ENCODE peak calls at places on chromosomes 16 and 17, in four cellular contexts. One of them, this sample, is unnamed.

GRCh38 chr16:83953796-83954576 is 946 bp downstream of the OSGIN1 start:
- DNase-seq in K562: peak; percentile 69
- DNase-seq in HCT116: peak; percentile 72
- DNase-seq in Panc1: peak; percentile 42
- DNase-seq in this sample: no peak

GRCh38 chr17:38970804-38971203 is 3.6 kb upstream of the FBXO47 start:
- DNase-seq in K562: no peak
- DNase-seq in HCT116: no peak
- DNase-seq in Panc1: no peak
- DNase-seq in this sample: no peak

GRCh38 chr16:67548265-67549126 is 13.8 kb upstream of the CTCF start:
- DNase-seq in K562: no peak
- DNase-seq in HCT116: no peak
- DNase-seq in Panc1: no peak
- DNase-seq in this sample: no peak

GRCh38 chr17:9646556-9646905 is 1.2 kb downstream of the USP43 start:
- DNase-seq in K562: no peak
- DNase-seq in HCT116: no peak
- DNase-seq in Panc1: no peak
- DNase-seq in this sample: no peak

GRCh38 chr17:38450699-38451029 is 22.4 kb downstream of the ARHGAP23 start:
- DNase-seq in K562: no peak
- DNase-seq in HCT116: no peak
- DNase-seq in Panc1: no peak
- DNase-seq in this sample: no peak

GRCh38 chr17:57357830-57358426 is 101.6 kb downstream of the MSI2 start:
- DNase-seq in K562: no peak
- DNase-seq in HCT116: no peak
- DNase-seq in Panc1: no peak
- DNase-seq in this sample: no peak

GRCh38 chr17:28097901-28098300 is 55.4 kb downstream of the NLK start:
- DNase-seq in K562: no peak
- DNase-seq in HCT116: no peak
- DNase-seq in Panc1: no peak
- DNase-seq in this sample: no peak

GRCh38 chr17:67422887-67423286 is 45.8 kb downstream of the PITPNC1 start:
- DNase-seq in K562: no peak
- DNase-seq in HCT116: peak; percentile 52
- DNase-seq in Panc1: no peak
- DNase-seq in this sample: no peak

GRCh38 chr17:70552230-70552981 is 383.1 kb downstream of the KCNJ2 start:
- DNase-seq in K562: peak; percentile 8
- DNase-seq in HCT116: peak; percentile 29
- DNase-seq in Panc1: peak; percentile 15
- DNase-seq in this sample: peak; percentile 72

GRCh38 chr17:81909966-81910839 is 996 bp downstream of the PCYT2 start:
- DNase-seq in K562: no peak
- DNase-seq in HCT116: no peak
- DNase-seq in Panc1: no peak
- DNase-seq in this sample: peak; percentile 66

GRCh38 chr17:47829870-47830269 is 1.5 kb downstream of the MRPL10 start:
- DNase-seq in K562: no peak
- DNase-seq in HCT116: no peak
- DNase-seq in Panc1: no peak
- DNase-seq in this sample: no peak

GRCh38 chr17:43437756-43438155 is 39.0 kb downstream of the ARL4D start:
- DNase-seq in K562: no peak
- DNase-seq in HCT116: no peak
- DNase-seq in Panc1: no peak
- DNase-seq in this sample: no peak

GRCh38 chr16:72255785-72256184 is 83.8 kb upstream of the PMFBP1 start:
- DNase-seq in K562: no peak
- DNase-seq in HCT116: no peak
- DNase-seq in Panc1: no peak
- DNase-seq in this sample: no peak

GRCh38 chr17:12973496-12974318 is 44.1 kb downstream of the ELAC2 start:
- DNase-seq in K562: no peak
- DNase-seq in HCT116: no peak
- DNase-seq in Panc1: no peak
- DNase-seq in this sample: no peak

GRCh38 chr17:49224198-49224996 is 6.2 kb downstream of the PHOSPHO1 start:
- DNase-seq in K562: no peak
- DNase-seq in HCT116: no peak
- DNase-seq in Panc1: no peak
- DNase-seq in this sample: peak; percentile 50

GRCh38 chr17:74295625-74296547 is 21.9 kb downstream of the DNAI2 start:
- DNase-seq in K562: peak; percentile 63
- DNase-seq in HCT116: no peak
- DNase-seq in Panc1: no peak
- DNase-seq in this sample: no peak

GRCh38 chr16:60788631-60789030 is 1247.6 kb downstream of the CDH8 start:
- DNase-seq in K562: no peak
- DNase-seq in HCT116: no peak
- DNase-seq in Panc1: no peak
- DNase-seq in this sample: no peak

GRCh38 chr17:40452074-40452787 is 9.0 kb downstream of the IGFBP4 start:
- DNase-seq in K562: no peak
- DNase-seq in HCT116: no peak
- DNase-seq in Panc1: no peak
- DNase-seq in this sample: no peak

GRCh38 chr17:77476920-77477805 is 336.4 kb downstream of the SEC14L1 start:
- DNase-seq in K562: no peak
- DNase-seq in HCT116: no peak
- DNase-seq in Panc1: no peak
- DNase-seq in this sample: peak; percentile 91

GRCh38 chr17:7634384-7634783 is 4.4 kb downstream of the SHBG start:
- DNase-seq in K562: peak; percentile 70
- DNase-seq in HCT116: no peak
- DNase-seq in Panc1: no peak
- DNase-seq in this sample: peak; percentile 89

GRCh38 chr16:88705746-88706287 is 391 bp downstream of the RNF166 start:
- DNase-seq in K562: no peak
- DNase-seq in HCT116: no peak
- DNase-seq in Panc1: no peak
- DNase-seq in this sample: no peak

GRCh38 chr17:43169561-43170139 is 1.4 kb upstream of the NBR1 start:
- DNase-seq in K562: peak; percentile 59
- DNase-seq in HCT116: no peak
- DNase-seq in Panc1: no peak
- DNase-seq in this sample: peak; percentile 49

GRCh38 chr17:55709440-55709839 is 13.2 kb downstream of the TMEM100 start:
- DNase-seq in K562: no peak
- DNase-seq in HCT116: no peak
- DNase-seq in Panc1: no peak
- DNase-seq in this sample: no peak

GRCh38 chr17:57672205-57672632 is 72.9 kb downstream of the CCDC182 start:
- DNase-seq in K562: no peak
- DNase-seq in HCT116: no peak
- DNase-seq in Panc1: no peak
- DNase-seq in this sample: peak; percentile 58

GRCh38 chr17:50922107-50922506 is 56.0 kb upstream of the TOB1 start:
- DNase-seq in K562: no peak
- DNase-seq in HCT116: no peak
- DNase-seq in Panc1: no peak
- DNase-seq in this sample: no peak

GRCh38 chr17:43723697-43724359 is 34.8 kb downstream of the SOST start:
- DNase-seq in K562: no peak
- DNase-seq in HCT116: peak; percentile 27
- DNase-seq in Panc1: no peak
- DNase-seq in this sample: no peak

GRCh38 chr16:51407921-51408320 is 256.9 kb upstream of the SALL1 start:
- DNase-seq in K562: no peak
- DNase-seq in HCT116: no peak
- DNase-seq in Panc1: no peak
- DNase-seq in this sample: no peak

GRCh38 chr17:80109713-80110446 is 8.5 kb downstream of the GAA start:
- DNase-seq in K562: no peak
- DNase-seq in HCT116: no peak
- DNase-seq in Panc1: no peak
- DNase-seq in this sample: peak; percentile 44

GRCh38 chr17:80981062-80981902 is 10.4 kb upstream of the CHMP6 start:
- DNase-seq in K562: peak; percentile 82
- DNase-seq in HCT116: no peak
- DNase-seq in Panc1: no peak
- DNase-seq in this sample: peak; percentile 99

GRCh38 chr17:45326566-45326965 is 9.7 kb upstream of the MAP3K14 start:
- DNase-seq in K562: no peak
- DNase-seq in HCT116: no peak
- DNase-seq in Panc1: no peak
- DNase-seq in this sample: no peak

GRCh38 chr17:76241205-76241539 is 879 bp upstream of the RNF157 start:
- DNase-seq in K562: no peak
- DNase-seq in HCT116: no peak
- DNase-seq in Panc1: no peak
- DNase-seq in this sample: no peak

GRCh38 chr17:40841246-40841645 is 18.8 kb upstream of the KRT10 start:
- DNase-seq in K562: peak; percentile 27
- DNase-seq in HCT116: no peak
- DNase-seq in Panc1: no peak
- DNase-seq in this sample: no peak

DNA sequence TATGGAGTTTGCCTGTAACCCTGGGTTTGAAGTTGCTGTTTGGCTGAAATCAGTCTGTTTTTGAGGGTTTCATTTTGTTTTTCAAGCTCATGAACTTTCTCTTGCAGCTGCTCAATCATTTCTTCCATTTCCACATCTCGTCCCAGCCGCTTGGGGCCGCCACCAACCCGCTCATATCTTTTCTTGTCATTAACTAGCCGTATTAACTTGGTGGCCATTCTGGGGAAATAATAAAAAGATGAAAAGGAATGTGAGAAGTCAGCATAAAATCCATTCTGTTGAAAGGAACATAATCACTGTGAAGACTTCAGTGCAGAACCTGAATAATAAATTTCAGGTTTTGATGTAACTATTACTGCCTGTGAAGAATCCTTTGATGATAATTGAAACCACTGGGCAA is 11.5 kb downstream of the RPGRIP1L start:
- DNase-seq in K562: no peak
- DNase-seq in HCT116: no peak
- DNase-seq in Panc1: no peak
- DNase-seq in this sample: no peak
- TF ChIP-seq SIN3A in K562: no peak
- TF ChIP-seq SIN3A in HCT116: no peak
- TF ChIP-seq SIN3A in Panc1: no peak
- TF ChIP-seq SIN3A in this sample: no peak

DNA sequence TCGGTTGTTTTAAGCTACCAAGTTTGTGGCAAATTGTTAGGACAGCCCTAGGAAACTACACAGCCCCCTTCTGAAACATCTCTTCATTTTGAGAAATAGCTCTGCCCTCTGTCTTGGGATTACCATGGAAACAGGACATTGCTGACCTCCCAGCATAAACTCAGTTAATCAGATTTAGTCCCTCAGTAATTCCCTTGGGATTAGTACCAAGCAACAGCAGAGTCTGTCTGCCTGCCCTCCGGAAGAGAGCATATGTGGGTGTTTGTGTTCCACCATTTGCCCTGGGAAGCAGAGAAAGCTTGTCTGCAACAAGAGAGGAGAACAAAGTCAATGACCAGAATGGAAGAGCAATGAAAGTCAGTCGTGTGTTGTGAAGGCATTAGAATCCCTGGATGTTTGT is 26.1 kb downstream of the NUDT7 start:
- DNase-seq in K562: no peak
- DNase-seq in HCT116: no peak
- DNase-seq in Panc1: no peak
- DNase-seq in this sample: no peak
- TF ChIP-seq SIN3A in K562: no peak
- TF ChIP-seq SIN3A in HCT116: no peak
- TF ChIP-seq SIN3A in Panc1: no peak
- TF ChIP-seq SIN3A in this sample: no peak

GRCh38 chr17:15306406-15306970 is 34.9 kb downstream of the TEKT3 start:
- DNase-seq in K562: no peak
- DNase-seq in HCT116: no peak
- DNase-seq in Panc1: no peak
- DNase-seq in this sample: no peak

GRCh38 chr17:15309793-15310192 is 31.6 kb downstream of the TEKT3 start:
- DNase-seq in K562: no peak
- DNase-seq in HCT116: no peak
- DNase-seq in Panc1: no peak
- DNase-seq in this sample: no peak

GRCh38 chr17:15309236-15309635 is 32.2 kb downstream of the TEKT3 start:
- DNase-seq in K562: no peak
- DNase-seq in HCT116: no peak
- DNase-seq in Panc1: no peak
- DNase-seq in this sample: no peak

GRCh38 chr17:15308758-15309157 is 32.6 kb downstream of the TEKT3 start:
- DNase-seq in K562: no peak
- DNase-seq in HCT116: no peak
- DNase-seq in Panc1: no peak
- DNase-seq in this sample: no peak

DNA sequence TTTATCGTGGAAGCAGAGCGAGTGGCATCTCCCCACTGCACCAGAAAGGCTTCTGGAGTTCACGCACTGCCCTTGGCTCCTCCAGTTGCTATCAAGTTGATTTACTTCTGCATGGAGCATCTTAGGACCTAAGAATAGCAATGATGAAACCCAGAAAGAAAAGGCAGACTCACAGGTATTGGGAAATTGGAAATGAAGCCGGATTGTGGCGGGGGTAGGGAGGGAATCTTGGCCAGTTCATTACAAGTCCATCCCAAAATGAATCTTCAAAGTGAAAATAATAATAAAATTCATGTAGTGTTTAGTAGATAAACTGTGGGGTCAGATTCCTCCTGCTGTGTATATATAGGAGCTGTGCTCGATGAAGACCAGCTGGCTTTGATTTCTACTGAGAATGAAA is 33.7 kb downstream of the TEKT3 start:
- DNase-seq in K562: no peak
- DNase-seq in HCT116: no peak
- DNase-seq in Panc1: no peak
- DNase-seq in this sample: no peak
- TF ChIP-seq SIN3A in K562: no peak
- TF ChIP-seq SIN3A in HCT116: no peak
- TF ChIP-seq SIN3A in Panc1: no peak
- TF ChIP-seq SIN3A in this sample: no peak

GRCh38 chr17:16442594-16443389 is 27.4 kb downstream of the TRPV2 start:
- DNase-seq in K562: no peak
- DNase-seq in HCT116: no peak
- DNase-seq in Panc1: no peak
- DNase-seq in this sample: no peak

GRCh38 chr17:16444258-16444886 is 29.0 kb downstream of the TRPV2 start:
- DNase-seq in K562: no peak
- DNase-seq in HCT116: no peak
- DNase-seq in Panc1: no peak
- DNase-seq in this sample: no peak

GRCh38 chr17:16443390-16444257 is 28.3 kb downstream of the TRPV2 start:
- DNase-seq in K562: no peak
- DNase-seq in HCT116: no peak
- DNase-seq in Panc1: no peak
- DNase-seq in this sample: no peak

GRCh38 chr17:16440814-16441629 is 25.7 kb downstream of the TRPV2 start:
- DNase-seq in K562: no peak
- DNase-seq in HCT116: no peak
- DNase-seq in Panc1: no peak
- DNase-seq in this sample: no peak

GRCh38 chr17:16442141-16442540 is 26.8 kb downstream of the TRPV2 start:
- DNase-seq in K562: no peak
- DNase-seq in HCT116: no peak
- DNase-seq in Panc1: no peak
- DNase-seq in this sample: no peak
- TF ChIP-seq SIN3A in K562: no peak
- TF ChIP-seq SIN3A in HCT116: no peak
- TF ChIP-seq SIN3A in Panc1: no peak
- TF ChIP-seq SIN3A in this sample: no peak

This sample was measured in SK-N-SH.